ENCODE peak calls at places on chromosomes 12 and 14, in six cellular contexts. Q, H, L, B, X and U are unnamed samples. For H3K4me1, the result is how much of the 10 kb centered on the place peaks cover.

GRCh38 chr12:106861984-106862894 is 87.8 kb downstream of the RIC8B start:
- DNase-seq in Q (no peak), H (no peak), L (no peak), B (no peak), X (no peak), U (no peak)

GRCh38 chr12:104109446-104110271 is 28.4 kb downstream of the NFYB start:
- DNase-seq in Q (no peak), H (no peak), L (no peak), B (no peak), X (no peak), U (no peak)

GRCh38 chr14:94040247-94040646 is 14.1 kb downstream of the OTUB2 start:
- DNase-seq in Q (no peak), H (no peak), L (no peak), B (no peak), X (no peak), U (no peak)

GRCh38 chr12:117012189-117012805 is 86.9 kb downstream of the TESC start:
- DNase-seq in Q (no peak), H (no peak), L (no peak), B (no peak), X (no peak), U (no peak)

GRCh38 chr12:115700896-115701465 is 576.5 kb downstream of the MED13L start:
- DNase-seq in Q (no peak), H (no peak), L (no peak), B (no peak), X (no peak), U (no peak)

GRCh38 chr14:87967496-87967895 is 25.5 kb downstream of the GALC start:
- DNase-seq in Q (no peak), H (no peak), L (no peak), B (no peak), X (no peak), U (no peak)

GRCh38 chr12:50579757-50580267 is 75.0 kb downstream of the DIP2B start:
- DNase-seq in Q (no peak), H (no peak), L (no peak), B (no peak), X (no peak), U (no peak)

GRCh38 chr12:59689776-59690175 is 93.9 kb downstream of the SLC16A7 start:
- DNase-seq in Q (no peak), H (no peak), L (no peak), B (no peak), X (no peak), U (no peak)

GRCh38 chr14:33774866-33775519 is 175.9 kb downstream of the EGLN3 start:
- DNase-seq in Q (no peak), H (no peak), L (no peak), B (no peak), X (no peak), U (no peak)

GRCh38 chr12:127063339-127064090 is 1203.5 kb upstream of the TMEM132C start:
- DNase-seq in Q (no peak), H (no peak), L (no peak), B (no peak), X (no peak), U (no peak)

GRCh38 chr12:79329933-79330332 is 360.8 kb downstream of the PAWR start:
- DNase-seq in Q (no peak), H (no peak), L (no peak), B (no peak), X (no peak), U (no peak)

GRCh38 chr14:51210594-51210993 is 29.5 kb upstream of the TMX1 start:
- DNase-seq in Q (no peak), H (no peak), L (no peak), B (no peak), X (no peak), U (no peak)

GRCh38 chr12:15001733-15002471 is 29.1 kb downstream of the PDE6H start:
- DNase-seq in Q (peak), H (peak), L (peak), B (no peak), X (peak), U (no peak)

GRCh38 chr14:104117341-104118005 is 20.9 kb upstream of the KIF26A start:
- DNase-seq in Q (peak), H (no peak), L (no peak), B (no peak), X (no peak), U (no peak)

GRCh38 chr12:95637471-95638155 is 86.3 kb upstream of the USP44 start:
- DNase-seq in Q (no peak), H (no peak), L (no peak), B (no peak), X (no peak), U (no peak)

GRCh38 chr14:71395151-71395604 is 487.9 kb downstream of the PCNX1 start:
- DNase-seq in Q (no peak), H (no peak), L (no peak), B (no peak), X (no peak), U (no peak)

GRCh38 chr12:26648584-26648983 is 184.4 kb downstream of the ITPR2 start:
- DNase-seq in Q (no peak), H (no peak), L (no peak), B (no peak), X (no peak), U (no peak)

GRCh38 chr12:12333407-12333831 is 16.6 kb downstream of the MANSC1 start:
- DNase-seq in Q (peak), H (no peak), L (no peak), B (no peak), X (peak), U (no peak)

GRCh38 chr14:103315368-103315911 is 18.6 kb upstream of the EIF5 start:
- DNase-seq in Q (no peak), H (peak), L (peak), B (no peak), X (no peak), U (no peak)

GRCh38 chr12:128069359-128069997 is 197.5 kb upstream of the TMEM132C start:
- DNase-seq in Q (no peak), H (no peak), L (no peak), B (peak), X (no peak), U (peak)

GRCh38 chr14:103014466-103015319 is 42.7 kb downstream of the CDC42BPB start:
- DNase-seq in Q (no peak), H (no peak), L (no peak), B (no peak), X (no peak), U (no peak)

GRCh38 chr12:1668833-1669543 is 21.9 kb upstream of the ADIPOR2 start:
- DNase-seq in Q (no peak), H (peak), L (no peak), B (peak), X (no peak), U (no peak)

GRCh38 chr14:89973234-89973823 is 17.6 kb downstream of the TDP1 start:
- DNase-seq in Q (peak), H (peak), L (peak), B (peak), X (peak), U (no peak)

GRCh38 chr14:99590746-99591555 is 13.1 kb downstream of the CCDC85C start:
- DNase-seq in Q (no peak), H (no peak), L (no peak), B (no peak), X (peak), U (no peak)

GRCh38 chr14:24313912-24314311 is 2.6 kb downstream of the LTB4R start:
- DNase-seq in Q (no peak), H (no peak), L (no peak), B (no peak), X (no peak), U (no peak)
- H3K4me1 ChIP-seq in Q (half or more), H (under half), L (under half), B (under half), X (under half), U (under half)

GRCh38 chr12:89504560-89505346 is 19.8 kb downstream of the GALNT4 start:
- DNase-seq in Q (no peak), H (no peak), L (no peak), B (no peak), X (no peak), U (no peak)

GRCh38 chr12:89507015-89507824 is 17.4 kb downstream of the GALNT4 start:
- DNase-seq in Q (peak), H (no peak), L (no peak), B (no peak), X (no peak), U (no peak)

GRCh38 chr12:89501793-89502192 is 22.8 kb downstream of the GALNT4 start:
- DNase-seq in Q (no peak), H (no peak), L (no peak), B (no peak), X (no peak), U (no peak)

DNA sequence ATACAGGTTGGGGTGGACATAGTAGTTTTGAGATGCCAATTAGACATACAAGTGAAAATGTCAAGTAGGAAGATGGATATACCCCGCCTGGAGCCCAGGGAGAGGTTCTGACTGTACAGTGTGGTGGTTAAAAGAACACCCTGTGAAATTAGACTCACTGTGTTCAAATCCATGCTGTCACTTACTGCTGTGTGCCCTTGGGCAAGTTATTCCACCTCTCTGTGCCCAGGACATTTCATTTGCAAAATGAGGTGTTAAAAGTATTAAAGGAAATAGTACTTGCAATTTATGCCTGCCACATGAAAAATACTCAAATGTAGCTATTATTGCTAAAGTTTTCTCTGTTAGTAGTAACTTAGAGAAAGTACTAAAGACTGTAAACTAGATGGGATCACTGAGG is 18.5 kb downstream of the GALNT4 start:
- DNase-seq in Q (no peak), H (no peak), L (no peak), B (no peak), X (no peak), U (no peak)
- H3K27ac ChIP-seq in Q (peak), H (no peak), L (no peak), B (no peak), X (no peak), U (no peak)

DNA sequence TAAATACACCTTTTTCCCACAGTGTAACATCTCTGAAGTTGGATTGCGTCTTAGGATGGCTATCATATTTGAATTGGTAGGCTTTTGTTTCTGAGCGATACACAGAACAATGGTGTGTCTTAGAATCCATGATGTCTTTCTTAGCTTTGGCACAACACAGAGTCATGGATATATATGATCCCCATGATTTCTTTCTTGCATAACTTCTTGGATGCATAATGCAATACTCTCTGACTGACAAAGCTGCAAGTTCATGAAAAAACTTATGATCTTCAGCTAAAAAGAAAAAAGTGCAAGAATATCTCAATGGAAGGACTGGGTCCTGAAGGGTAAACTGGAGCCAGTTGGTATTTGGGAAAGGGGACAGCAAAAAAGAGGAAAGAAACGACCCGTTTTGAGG is 48.1 kb downstream of the VWF start:
- DNase-seq in Q (no peak), H (no peak), L (no peak), B (no peak), X (no peak), U (no peak)
- H3K4me1 ChIP-seq in Q (under half), H (under half), L (under half), B (under half), X (under half), U (under half)

GRCh38 chr14:74611672-74612345 is at the start of gene LTBP2:
- DNase-seq in Q (no peak), H (no peak), L (no peak), B (peak), X (peak), U (no peak)
- H3K27ac ChIP-seq in Q (peak), H (peak), L (peak), B (no peak), X (peak), U (no peak)

GRCh38 chr14:101834387-101835165 is 73.1 kb downstream of the PPP2R5C start:
- DNase-seq in Q (peak), H (no peak), L (no peak), B (no peak), X (no peak), U (no peak)

GRCh38 chr14:101835566-101835965 is 74.1 kb downstream of the PPP2R5C start:
- DNase-seq in Q (no peak), H (no peak), L (no peak), B (no peak), X (no peak), U (no peak)

GRCh38 chr14:101835166-101835557 is 73.7 kb downstream of the PPP2R5C start:
- DNase-seq in Q (no peak), H (no peak), L (no peak), B (no peak), X (no peak), U (no peak)

GRCh38 chr14:101838476-101838875 is 77.0 kb downstream of the PPP2R5C start:
- DNase-seq in Q (no peak), H (no peak), L (no peak), B (no peak), X (peak), U (no peak)

GRCh38 chr14:101836131-101836530 is 74.6 kb downstream of the PPP2R5C start:
- DNase-seq in Q (no peak), H (no peak), L (no peak), B (no peak), X (no peak), U (no peak)
- H3K4me1 ChIP-seq in Q (half or more), H (half or more), L (under half), B (under half), X (under half), U (under half)

GRCh38 chr12:29640589-29641345 is 143.0 kb downstream of the TMTC1 start:
- DNase-seq in Q (no peak), H (no peak), L (no peak), B (no peak), X (peak), U (no peak)
- H3K27ac ChIP-seq in Q (peak), H (peak), L (peak), B (peak), X (peak), U (no peak)